ENCODE peak calls at places on chromosome X, in nine cellular contexts. H is left ventricle myocardium inferior, V is cardiac muscle cell, Y is SJSA1, Z is AG04450, M is mesenchymal stem cell, B is lower lobe of right lung, D is GM23248, X is fibroblast of lung. W is an unnamed sample. For H3K27me3, the result is how much of the 10 kb centered on the place peaks cover.

GRCh38 chrX:148537556-148538182 is 37.3 kb downstream of the AFF2 start:
- DNase-seq in Y (no peak), B (no peak), V (no peak), M (no peak), Z (no peak), D (no peak), H (no peak), X (no peak), W (no peak)

GRCh38 chrX:123965712-123966111 is 4.2 kb downstream of the STAG2 start:
- DNase-seq in H (no peak), Z (no peak), V (no peak), B (no peak), M (no peak), Y (no peak), D (no peak), X (no peak), W (no peak)

GRCh38 chrX:39903937-39904336 is 193.8 kb downstream of the BCOR start:
- DNase-seq in Z (no peak), V (no peak), Y (peak), H (no peak), X (peak), M (no peak), D (peak), B (no peak), W (no peak)

GRCh38 chrX:71164071-71164470 is 19.4 kb downstream of the NLGN3 start:
- DNase-seq in M (no peak), D (no peak), Y (no peak), Z (no peak), X (no peak), V (no peak), H (no peak), B (no peak), W (no peak)

GRCh38 chrX:97860206-97860605 is 976.5 kb downstream of the RPA4 start:
- DNase-seq in Y (no peak), V (no peak), B (no peak), H (no peak), M (peak), Z (peak), D (no peak), X (peak), W (no peak)

GRCh38 chrX:71178908-71179307 is 34.3 kb downstream of the NLGN3 start:
- DNase-seq in Y (no peak), H (no peak), V (peak), M (peak), D (peak), Z (peak), X (peak), B (peak), W (no peak)

GRCh38 chrX:128518508-128518907 is 466.3 kb upstream of the ACTRT1 start:
- DNase-seq in M (peak), Y (no peak), X (no peak), V (peak), B (no peak), D (peak), Z (no peak), H (no peak), W (no peak)

GRCh38 chrX:100615015-100615414 is 21.6 kb downstream of the TSPAN6 start:
- DNase-seq in D (peak), V (peak), H (no peak), Y (peak), X (peak), Z (peak), B (no peak), M (peak), W (no peak)

GRCh38 chrX:104427693-104428092 is 138.3 kb upstream of the IL1RAPL2 start:
- DNase-seq in Z (no peak), V (no peak), H (no peak), D (no peak), X (no peak), Y (no peak), B (no peak), M (no peak), W (no peak)

GRCh38 chrX:69016220-69016941 is 148.9 kb downstream of the PJA1 start:
- DNase-seq in Z (no peak), H (no peak), M (no peak), D (no peak), X (no peak), B (no peak), V (no peak), Y (no peak), W (no peak)

GRCh38 chrX:26918633-26919032 is 544.5 kb downstream of the PPP4R3C start:
- DNase-seq in V (peak), B (no peak), H (no peak), Y (no peak), Z (no peak), D (peak), X (no peak), M (peak), W (peak)

GRCh38 chrX:6074532-6074931 is 154.1 kb downstream of the NLGN4X start:
- DNase-seq in Y (no peak), M (no peak), B (no peak), D (no peak), X (no peak), Z (no peak), H (no peak), V (no peak), W (no peak)

GRCh38 chrX:70485466-70485865 is 40.8 kb downstream of the DLG3 start:
- DNase-seq in D (no peak), M (no peak), X (no peak), Z (no peak), V (no peak), H (no peak), Y (no peak), B (no peak), W (no peak)

GRCh38 chrX:35617836-35618235 is 180.3 kb upstream of the MAGEB16 start:
- DNase-seq in X (no peak), H (no peak), Z (no peak), B (no peak), D (no peak), V (no peak), M (peak), Y (no peak), W (no peak)

GRCh38 chrX:91414710-91415109 is 19.9 kb upstream of the PABPC5 start:
- DNase-seq in B (no peak), Y (no peak), X (no peak), H (no peak), D (peak), M (no peak), Z (no peak), V (peak), W (no peak)

GRCh38 chrX:112211459-112211858 is 128.9 kb upstream of the TRPC5 start:
- DNase-seq in H (no peak), V (no peak), D (peak), Z (no peak), M (no peak), Y (no peak), X (peak), B (no peak), W (no peak)

GRCh38 chrX:122363112-122363511 is 821.0 kb upstream of the GRIA3 start:
- DNase-seq in D (no peak), Y (no peak), M (no peak), X (no peak), B (no peak), H (no peak), Z (no peak), V (no peak), W (no peak)

GRCh38 chrX:86171366-86171765 is 23.1 kb downstream of the DACH2 start:
- DNase-seq in Z (no peak), X (no peak), B (no peak), M (peak), Y (no peak), H (no peak), D (peak), V (peak), W (no peak)

GRCh38 chrX:65697915-65698796 is 30.7 kb downstream of the MSN start:
- DNase-seq in X (peak), B (peak), Y (no peak), D (peak), H (peak), M (peak), V (no peak), Z (no peak), W (peak)

DNA sequence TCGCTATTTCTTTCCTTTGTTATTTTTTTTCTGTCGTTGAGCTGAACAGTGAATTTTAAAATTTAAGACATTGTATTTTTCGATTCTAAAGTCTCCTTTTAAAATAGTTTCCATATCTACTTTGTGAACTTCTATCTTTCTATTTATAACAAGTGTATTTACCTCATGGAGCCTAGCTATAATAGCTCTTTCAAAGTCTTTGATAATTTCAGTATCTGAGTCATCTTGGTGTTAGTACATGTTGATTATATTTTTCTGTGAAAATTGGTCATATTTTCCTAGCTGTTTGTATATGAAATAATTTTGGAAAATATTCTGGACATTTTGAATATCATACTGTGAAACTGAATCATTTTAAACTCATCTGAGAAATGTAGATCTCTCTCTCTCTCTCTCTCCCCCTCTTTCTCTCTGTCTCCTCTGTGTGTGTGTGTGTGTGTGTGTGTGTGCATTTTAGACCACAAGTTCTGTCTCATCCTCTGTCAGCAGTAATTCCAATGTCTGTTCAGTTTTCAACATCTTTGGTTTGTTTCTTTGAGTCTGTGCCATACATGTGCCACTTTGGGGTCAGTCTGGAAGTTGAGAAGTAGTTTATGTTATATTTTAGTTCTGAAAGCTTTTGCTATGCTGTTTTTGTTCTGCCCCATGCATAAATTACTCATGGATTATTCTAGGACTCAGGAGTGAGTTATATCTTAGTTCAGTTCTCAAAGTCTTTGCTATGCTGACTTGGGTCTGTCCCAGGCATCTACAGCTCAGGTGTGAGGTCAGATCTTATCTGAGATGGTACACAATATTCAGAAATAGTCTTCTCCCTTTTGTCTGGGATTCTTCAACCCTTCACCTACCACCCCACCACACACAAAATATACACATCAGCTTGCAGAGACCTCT is 366.4 kb upstream of the CASK start:
- DNase-seq in V (no peak), D (no peak), B (no peak), H (no peak), Z (no peak), M (no peak), Y (no peak), X (no peak), W (no peak)
- H3K27me3 ChIP-seq in V (under half), D (under half), B (under half), H (under half), Z (under half), M (under half), Y (under half), X (under half), W (under half)

DNA sequence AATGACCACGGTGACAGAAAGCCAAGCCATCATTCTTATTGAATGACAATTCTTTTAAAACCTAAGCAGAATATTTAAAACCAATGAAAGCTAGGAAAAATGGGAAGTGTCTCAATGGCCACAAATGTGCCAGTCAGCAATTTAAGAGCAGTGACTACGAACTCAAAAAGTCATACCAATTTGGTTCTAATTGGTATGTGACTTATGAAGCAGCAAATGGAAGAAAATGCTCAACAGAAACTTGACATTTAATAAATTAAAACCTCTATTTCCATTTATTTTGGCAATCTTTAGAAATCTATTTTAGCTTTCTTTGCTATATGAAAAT is 25.7 kb upstream of the BCLAF3 start:
- DNase-seq in B (no peak), D (peak), Z (no peak), M (no peak), V (no peak), X (no peak), Y (no peak), H (no peak), W (no peak)
- H3K27me3 ChIP-seq in B (under half), D (under half), Z (under half), M (under half), V (under half), X (under half), Y (under half), H (under half), W (under half)

GRCh38 chrX:23331701-23332100 is 2.9 kb upstream of the PTCHD1 start:
- DNase-seq in Z (no peak), Y (no peak), H (no peak), B (no peak), M (no peak), X (no peak), V (peak), D (no peak), W (no peak)
- H3K27me3 ChIP-seq in Z (under half), Y (under half), H (half or more), B (under half), M (under half), X (under half), V (half or more), D (under half), W (under half)

GRCh38 chrX:72621163-72621562 is 48.5 kb upstream of the HDAC8 start:
- DNase-seq in X (no peak), H (no peak), V (no peak), Y (no peak), B (no peak), M (no peak), Z (no peak), D (peak), W (no peak)

GRCh38 chrX:72621619-72622485 is 49.2 kb upstream of the HDAC8 start:
- DNase-seq in M (peak), X (peak), V (no peak), H (no peak), Z (no peak), D (peak), Y (no peak), B (no peak), W (no peak)

GRCh38 chrX:72624194-72624593 is 51.6 kb upstream of the HDAC8 start:
- DNase-seq in H (no peak), D (no peak), M (no peak), X (no peak), Z (no peak), Y (no peak), V (no peak), B (no peak), W (no peak)

GRCh38 chrX:72620550-72621145 is 48.0 kb upstream of the HDAC8 start:
- DNase-seq in Y (peak), H (peak), X (peak), Z (peak), D (peak), V (no peak), M (peak), B (peak), W (peak)
- H3K27me3 ChIP-seq in Y (under half), H (under half), X (under half), Z (under half), D (under half), V (under half), M (under half), B (under half), W (under half)

GRCh38 chrX:114583646-114584433 is at the start of gene HTR2C:
- DNase-seq in Z (no peak), B (no peak), Y (no peak), X (no peak), M (no peak), V (no peak), D (no peak), H (no peak), W (peak)

GRCh38 chrX:114582264-114582632 is 1.6 kb upstream of the HTR2C start:
- DNase-seq in X (no peak), D (no peak), B (no peak), H (no peak), V (no peak), Y (no peak), Z (no peak), M (no peak), W (no peak)

GRCh38 chrX:114584434-114584943 is 603 bp downstream of the HTR2C start:
- DNase-seq in H (no peak), M (peak), Z (no peak), Y (no peak), D (peak), V (peak), X (no peak), B (no peak), W (no peak)

GRCh38 chrX:114581528-114582263 is 2.2 kb upstream of the HTR2C start:
- DNase-seq in M (peak), V (peak), D (peak), Y (no peak), X (no peak), H (no peak), B (no peak), Z (no peak), W (no peak)

DNA sequence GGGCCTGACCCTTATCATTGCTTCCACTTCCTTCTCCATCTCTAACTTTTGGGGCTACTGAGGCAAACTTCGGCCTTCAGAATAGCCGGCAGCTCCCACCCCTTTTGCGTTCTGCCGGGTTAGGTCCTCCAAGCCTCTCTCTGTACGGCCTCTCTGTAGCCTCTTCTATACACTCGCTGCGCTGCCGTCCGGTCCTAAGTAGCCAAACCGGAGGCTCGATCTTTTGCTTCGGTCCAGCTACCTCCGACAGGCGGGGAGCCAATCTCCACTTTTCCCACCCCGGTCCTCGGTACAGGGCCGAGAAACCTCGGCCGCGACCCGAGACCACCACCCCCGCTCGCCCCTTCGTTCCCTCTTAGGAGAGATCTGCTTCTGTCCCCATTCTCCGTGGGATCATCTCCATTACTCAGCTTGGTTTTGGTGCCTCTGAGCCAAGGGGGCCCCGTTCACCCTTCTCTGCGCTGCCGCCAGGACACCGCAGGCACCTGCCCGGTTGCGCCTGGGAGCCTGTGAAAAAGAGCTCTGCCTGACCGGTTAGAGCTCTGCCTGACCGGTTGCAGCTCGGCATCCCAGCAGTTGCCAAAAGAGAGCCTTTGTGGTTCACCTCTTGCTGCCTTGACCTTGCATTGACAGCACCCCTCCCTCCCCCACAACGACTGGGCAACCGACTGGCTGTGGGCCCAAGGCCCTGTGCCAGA is 1.0 kb upstream of the HTR2C start:
- DNase-seq in Y (no peak), V (peak), D (no peak), M (no peak), H (no peak), X (no peak), B (no peak), Z (no peak), W (no peak)
- H3K27me3 ChIP-seq in Y (under half), V (half or more), D (under half), M (under half), H (half or more), X (under half), B (under half), Z (under half), W (under half)

GRCh38 chrX:47272013-47272408 is 39.2 kb downstream of the USP11 start:
- DNase-seq in Z (no peak), H (no peak), Y (no peak), D (no peak), X (no peak), B (no peak), V (no peak), M (no peak), W (no peak)

GRCh38 chrX:47264507-47265173 is 31.8 kb downstream of the USP11 start:
- DNase-seq in D (peak), M (peak), Z (no peak), Y (no peak), B (no peak), H (no peak), V (no peak), X (peak), W (no peak)

GRCh38 chrX:47266643-47267042 is 33.8 kb downstream of the USP11 start:
- DNase-seq in Y (no peak), M (no peak), H (no peak), X (no peak), B (no peak), D (no peak), V (no peak), Z (no peak), W (no peak)
- H3K27me3 ChIP-seq in Y (under half), M (under half), H (under half), X (under half), B (under half), D (under half), V (under half), Z (under half), W (under half)

GRCh38 chrX:133880032-133880443 is 105.4 kb downstream of the GPC3 start:
- DNase-seq in B (no peak), M (no peak), V (no peak), Z (no peak), Y (no peak), H (no peak), X (no peak), D (no peak), W (no peak)
- H3K27me3 ChIP-seq in B (under half), M (under half), V (under half), Z (under half), Y (under half), H (under half), X (under half), D (under half), W (under half)

DNA sequence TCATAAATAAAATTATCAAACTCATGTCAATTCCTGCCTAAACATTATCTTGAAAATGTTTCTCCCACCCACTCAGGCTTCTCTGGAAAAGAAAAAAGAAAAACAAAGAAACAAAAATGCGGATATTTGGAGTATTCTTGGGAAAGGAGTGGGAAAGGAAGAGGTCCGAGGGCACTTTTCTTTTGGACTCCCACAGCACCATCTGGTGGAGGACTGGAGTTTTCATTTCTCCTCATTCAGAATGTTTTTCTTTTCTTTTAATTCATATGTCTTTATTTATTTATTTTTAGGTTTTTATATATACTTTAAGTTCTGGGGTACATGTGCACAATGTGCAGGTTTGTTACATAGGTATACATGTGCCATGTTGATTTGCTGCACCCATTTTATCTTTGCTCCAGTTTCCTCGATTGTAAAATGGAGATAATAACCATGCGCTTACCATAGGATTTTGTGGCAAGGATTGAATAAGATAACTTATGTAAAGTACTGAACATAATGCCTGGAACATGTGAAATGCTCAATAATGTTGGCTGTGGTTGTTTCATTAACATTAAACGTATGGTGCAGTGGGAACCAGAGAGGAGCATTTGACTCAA is 8.0 kb upstream of the KCNE5 start:
- DNase-seq in H (no peak), V (peak), M (peak), B (no peak), D (peak), Y (no peak), X (no peak), Z (no peak), W (no peak)
- H3K27me3 ChIP-seq in H (under half), V (under half), M (under half), B (under half), D (under half), Y (under half), X (under half), Z (under half), W (under half)

GRCh38 chrX:43589735-43590515 is 66.2 kb upstream of the MAOA start:
- DNase-seq in D (no peak), Y (no peak), V (no peak), Z (no peak), B (no peak), H (no peak), X (no peak), M (peak), W (no peak)

GRCh38 chrX:43586855-43587254 is 69.2 kb upstream of the MAOA start:
- DNase-seq in H (no peak), M (no peak), X (no peak), Y (no peak), B (no peak), Z (no peak), D (no peak), V (no peak), W (no peak)

GRCh38 chrX:43595931-43596330 is 60.2 kb upstream of the MAOA start:
- DNase-seq in D (no peak), X (no peak), B (no peak), V (no peak), Z (no peak), M (no peak), H (no peak), Y (no peak), W (no peak)

GRCh38 chrX:43592597-43592996 is 63.5 kb upstream of the MAOA start:
- DNase-seq in Z (no peak), Y (no peak), D (no peak), V (no peak), M (no peak), B (no peak), H (no peak), X (no peak), W (no peak)
- H3K27me3 ChIP-seq in Z (under half), Y (under half), D (under half), V (under half), M (under half), B (under half), H (under half), X (under half), W (under half)

W was measured in aorta.